ENCODE peak calls at places on chromosomes 11 and 22, in seven cellular contexts. One of them, this sample, is unnamed. For H3K4me1, the result is how much of the 10 kb centered on the place peaks cover.

GRCh38 chr11:45176996-45177395 is 30.6 kb downstream of the PRDM11 start:
- DNase-seq in IMR-90: no peak
- DNase-seq in mesenchymal stem cell: no peak
- DNase-seq in trophoblast cell: no peak
- DNase-seq in mesendoderm: no peak
- DNase-seq in H9: no peak
- DNase-seq in H1: no peak
- DNase-seq in this sample: no peak

GRCh38 chr11:122440783-122441701 is 214.5 kb upstream of the UBASH3B start:
- DNase-seq in IMR-90: no peak
- DNase-seq in mesenchymal stem cell: peak
- DNase-seq in trophoblast cell: no peak
- DNase-seq in mesendoderm: peak
- DNase-seq in H9: peak
- DNase-seq in H1: no peak
- DNase-seq in this sample: peak

GRCh38 chr22:27223317-27224177 is 566.2 kb downstream of the MIAT start:
- DNase-seq in IMR-90: peak
- DNase-seq in mesenchymal stem cell: peak
- DNase-seq in trophoblast cell: no peak
- DNase-seq in mesendoderm: peak
- DNase-seq in H9: no peak
- DNase-seq in H1: no peak
- DNase-seq in this sample: no peak

GRCh38 chr11:68998390-68998911 is 14.6 kb downstream of the MRGPRF start:
- DNase-seq in IMR-90: peak
- DNase-seq in mesenchymal stem cell: peak
- DNase-seq in trophoblast cell: no peak
- DNase-seq in mesendoderm: no peak
- DNase-seq in H9: peak
- DNase-seq in H1: no peak
- DNase-seq in this sample: no peak

GRCh38 chr11:131486100-131486499 is 115.7 kb downstream of the NTM start:
- DNase-seq in IMR-90: no peak
- DNase-seq in mesenchymal stem cell: no peak
- DNase-seq in trophoblast cell: no peak
- DNase-seq in mesendoderm: no peak
- DNase-seq in H9: no peak
- DNase-seq in H1: no peak
- DNase-seq in this sample: no peak

GRCh38 chr11:269146-269890 is 8.9 kb upstream of the NLRP6 start:
- DNase-seq in IMR-90: no peak
- DNase-seq in mesenchymal stem cell: no peak
- DNase-seq in trophoblast cell: peak
- DNase-seq in mesendoderm: no peak
- DNase-seq in H9: peak
- DNase-seq in H1: no peak
- DNase-seq in this sample: no peak

GRCh38 chr11:12995211-12995610 is 13.9 kb upstream of the RASSF10 start:
- DNase-seq in IMR-90: no peak
- DNase-seq in mesenchymal stem cell: no peak
- DNase-seq in trophoblast cell: no peak
- DNase-seq in mesendoderm: no peak
- DNase-seq in H9: no peak
- DNase-seq in H1: no peak
- DNase-seq in this sample: no peak

GRCh38 chr11:102831128-102831708 is 12.2 kb downstream of the MMP3 start:
- DNase-seq in IMR-90: peak
- DNase-seq in mesenchymal stem cell: peak
- DNase-seq in trophoblast cell: no peak
- DNase-seq in mesendoderm: peak
- DNase-seq in H9: peak
- DNase-seq in H1: no peak
- DNase-seq in this sample: no peak

GRCh38 chr22:48185656-48186055 is 1423.2 kb downstream of the TBC1D22A start:
- DNase-seq in IMR-90: no peak
- DNase-seq in mesenchymal stem cell: no peak
- DNase-seq in trophoblast cell: no peak
- DNase-seq in mesendoderm: peak
- DNase-seq in H9: peak
- DNase-seq in H1: no peak
- DNase-seq in this sample: no peak

GRCh38 chr22:19359554-19360299 is 68.2 kb upstream of the CLTCL1 start:
- DNase-seq in IMR-90: no peak
- DNase-seq in mesenchymal stem cell: no peak
- DNase-seq in trophoblast cell: no peak
- DNase-seq in mesendoderm: no peak
- DNase-seq in H9: no peak
- DNase-seq in H1: no peak
- DNase-seq in this sample: no peak

GRCh38 chr22:21939392-21940319 is 13.0 kb downstream of the PPM1F start:
- DNase-seq in IMR-90: no peak
- DNase-seq in mesenchymal stem cell: no peak
- DNase-seq in trophoblast cell: peak
- DNase-seq in mesendoderm: no peak
- DNase-seq in H9: no peak
- DNase-seq in H1: no peak
- DNase-seq in this sample: no peak

GRCh38 chr11:46238967-46239800 is 38.3 kb upstream of the CREB3L1 start:
- DNase-seq in IMR-90: peak
- DNase-seq in mesenchymal stem cell: peak
- DNase-seq in trophoblast cell: peak
- DNase-seq in mesendoderm: peak
- DNase-seq in H9: peak
- DNase-seq in H1: peak
- DNase-seq in this sample: peak

GRCh38 chr22:45268167-45268957 is 16.4 kb upstream of the UPK3A start:
- DNase-seq in IMR-90: no peak
- DNase-seq in mesenchymal stem cell: peak
- DNase-seq in trophoblast cell: no peak
- DNase-seq in mesendoderm: peak
- DNase-seq in H9: peak
- DNase-seq in H1: peak
- DNase-seq in this sample: peak

GRCh38 chr22:31944700-31945477 is 554 bp downstream of the YWHAH start:
- DNase-seq in IMR-90: no peak
- DNase-seq in mesenchymal stem cell: peak
- DNase-seq in trophoblast cell: peak
- DNase-seq in mesendoderm: peak
- DNase-seq in H9: no peak
- DNase-seq in H1: no peak
- DNase-seq in this sample: peak

GRCh38 chr11:45216031-45216430 is 69.6 kb downstream of the PRDM11 start:
- DNase-seq in IMR-90: no peak
- DNase-seq in mesenchymal stem cell: no peak
- DNase-seq in trophoblast cell: no peak
- DNase-seq in mesendoderm: no peak
- DNase-seq in H9: no peak
- DNase-seq in H1: no peak
- DNase-seq in this sample: no peak

GRCh38 chr11:104219081-104219480 is 55.1 kb upstream of the PDGFD start:
- DNase-seq in IMR-90: peak
- DNase-seq in mesenchymal stem cell: no peak
- DNase-seq in trophoblast cell: no peak
- DNase-seq in mesendoderm: no peak
- DNase-seq in H9: no peak
- DNase-seq in H1: no peak
- DNase-seq in this sample: no peak

GRCh38 chr11:111909378-111909777 is 2.2 kb downstream of the CRYAB start:
- DNase-seq in IMR-90: no peak
- DNase-seq in mesenchymal stem cell: no peak
- DNase-seq in trophoblast cell: peak
- DNase-seq in mesendoderm: peak
- DNase-seq in H9: no peak
- DNase-seq in H1: no peak
- DNase-seq in this sample: no peak

GRCh38 chr22:30260276-30260675 is 6.4 kb downstream of the OSM start:
- DNase-seq in IMR-90: no peak
- DNase-seq in mesenchymal stem cell: no peak
- DNase-seq in trophoblast cell: no peak
- DNase-seq in mesendoderm: no peak
- DNase-seq in H9: no peak
- DNase-seq in H1: no peak
- DNase-seq in this sample: no peak

GRCh38 chr11:102940714-102941588 is 14.6 kb downstream of the MMP13 start:
- DNase-seq in IMR-90: peak
- DNase-seq in mesenchymal stem cell: peak
- DNase-seq in trophoblast cell: peak
- DNase-seq in mesendoderm: peak
- DNase-seq in H9: peak
- DNase-seq in H1: peak
- DNase-seq in this sample: peak

GRCh38 chr11:13010737-13011342 is 1.7 kb downstream of the RASSF10 start:
- DNase-seq in IMR-90: no peak
- DNase-seq in mesenchymal stem cell: no peak
- DNase-seq in trophoblast cell: no peak
- DNase-seq in mesendoderm: peak
- DNase-seq in H9: peak
- DNase-seq in H1: no peak
- DNase-seq in this sample: peak

GRCh38 chr22:46365166-46365624 is 29.7 kb downstream of the TRMU start:
- DNase-seq in IMR-90: no peak
- DNase-seq in mesenchymal stem cell: no peak
- DNase-seq in trophoblast cell: no peak
- DNase-seq in mesendoderm: no peak
- DNase-seq in H9: no peak
- DNase-seq in H1: no peak
- DNase-seq in this sample: no peak

GRCh38 chr22:46368422-46368821 is 32.9 kb downstream of the TRMU start:
- DNase-seq in IMR-90: no peak
- DNase-seq in mesenchymal stem cell: no peak
- DNase-seq in trophoblast cell: no peak
- DNase-seq in mesendoderm: no peak
- DNase-seq in H9: no peak
- DNase-seq in H1: no peak
- DNase-seq in this sample: no peak

GRCh38 chr22:46366327-46366731 is 30.8 kb downstream of the TRMU start:
- DNase-seq in IMR-90: no peak
- DNase-seq in mesenchymal stem cell: no peak
- DNase-seq in trophoblast cell: no peak
- DNase-seq in mesendoderm: no peak
- DNase-seq in H9: no peak
- DNase-seq in H1: no peak
- DNase-seq in this sample: no peak

GRCh38 chr22:46367707-46368191 is 32.2 kb downstream of the TRMU start:
- DNase-seq in IMR-90: peak
- DNase-seq in mesenchymal stem cell: peak
- DNase-seq in trophoblast cell: peak
- DNase-seq in mesendoderm: peak
- DNase-seq in H9: peak
- DNase-seq in H1: peak
- DNase-seq in this sample: peak

DNA sequence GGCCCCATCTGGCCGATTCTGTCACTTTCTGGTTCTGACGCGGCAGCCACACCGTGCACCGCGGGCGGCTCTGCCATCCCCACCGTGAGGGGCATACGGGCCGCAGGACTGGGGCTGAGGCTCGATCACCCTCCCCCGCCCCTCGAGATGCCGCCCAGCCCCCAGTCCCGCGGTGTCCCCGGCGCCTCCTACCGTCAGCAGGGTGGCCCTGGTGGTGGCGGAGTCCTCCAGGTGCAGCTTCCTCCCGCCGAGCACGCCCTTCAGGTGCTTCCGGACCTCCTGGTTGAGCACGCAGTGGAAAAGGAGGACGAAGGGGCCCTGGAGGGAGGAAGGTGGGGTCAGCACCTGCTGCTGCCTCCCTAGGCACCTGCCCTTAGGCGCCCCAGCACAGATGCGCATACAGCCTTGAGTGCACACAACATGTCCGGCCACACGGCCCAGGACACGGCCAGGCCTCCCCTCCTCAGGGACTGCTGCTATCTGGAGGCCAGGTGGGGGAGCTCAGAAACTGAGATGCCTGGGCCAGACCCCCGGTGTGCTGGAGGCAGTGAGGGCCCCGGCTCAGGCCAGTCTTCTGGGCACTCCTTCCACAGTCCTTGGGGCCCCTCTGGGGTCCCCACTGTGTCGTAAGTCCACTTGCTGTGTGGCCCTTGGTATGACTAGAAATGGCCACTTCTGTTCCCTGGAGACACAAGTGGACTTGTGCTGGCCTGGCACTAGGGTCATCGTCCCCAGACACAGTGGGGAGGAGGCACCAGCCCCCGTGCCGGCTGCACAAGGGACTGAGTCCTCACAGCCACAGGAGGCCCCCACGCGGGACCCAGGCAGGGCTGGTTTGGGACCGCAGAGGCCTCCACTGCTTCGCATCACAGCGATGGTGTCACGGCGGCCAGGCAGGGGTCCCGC is 31.5 kb downstream of the TRMU start:
- DNase-seq in IMR-90: no peak
- DNase-seq in mesenchymal stem cell: no peak
- DNase-seq in trophoblast cell: no peak
- DNase-seq in mesendoderm: no peak
- DNase-seq in H9: no peak
- DNase-seq in H1: no peak
- DNase-seq in this sample: no peak
- H3K27ac ChIP-seq in IMR-90: no peak
- H3K27ac ChIP-seq in mesenchymal stem cell: no peak
- H3K27ac ChIP-seq in trophoblast cell: no peak
- H3K27ac ChIP-seq in mesendoderm: no peak
- H3K27ac ChIP-seq in H9: no peak
- H3K27ac ChIP-seq in H1: no peak
- H3K27ac ChIP-seq in this sample: no peak

GRCh38 chr11:36009469-36009868 is 65.6 kb downstream of the LDLRAD3 start:
- DNase-seq in IMR-90: peak
- DNase-seq in mesenchymal stem cell: peak
- DNase-seq in trophoblast cell: no peak
- DNase-seq in mesendoderm: no peak
- DNase-seq in H9: no peak
- DNase-seq in H1: no peak
- DNase-seq in this sample: no peak
- H3K4me1 ChIP-seq in IMR-90: under half
- H3K4me1 ChIP-seq in mesenchymal stem cell: under half
- H3K4me1 ChIP-seq in trophoblast cell: under half
- H3K4me1 ChIP-seq in mesendoderm: under half
- H3K4me1 ChIP-seq in H9: under half
- H3K4me1 ChIP-seq in H1: under half
- H3K4me1 ChIP-seq in this sample: under half

DNA sequence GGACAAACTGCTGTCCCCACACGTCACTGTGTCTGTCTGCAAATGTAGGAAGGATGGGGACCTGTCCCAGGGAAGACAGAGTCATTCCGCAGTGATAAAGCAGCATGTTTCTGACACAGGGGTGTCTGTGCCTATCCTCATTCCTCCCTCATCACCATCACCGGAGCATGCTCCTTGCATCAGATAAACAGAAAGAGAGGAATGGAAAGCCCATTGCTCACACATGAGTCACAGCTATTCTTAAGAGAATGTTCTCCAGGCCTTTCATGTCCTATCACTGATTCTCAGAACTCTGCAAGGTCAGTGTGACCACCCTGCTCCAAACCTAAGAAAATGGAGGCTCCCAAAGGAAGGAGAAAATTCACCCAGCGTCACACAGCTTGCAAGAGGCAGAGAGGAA is 38.9 kb downstream of the ZNF195 start:
- DNase-seq in IMR-90: peak
- DNase-seq in mesenchymal stem cell: peak
- DNase-seq in trophoblast cell: peak
- DNase-seq in mesendoderm: peak
- DNase-seq in H9: no peak
- DNase-seq in H1: no peak
- DNase-seq in this sample: no peak
- H2BK120ac ChIP-seq in IMR-90: no peak
- H2BK120ac ChIP-seq in mesenchymal stem cell: no peak
- H2BK120ac ChIP-seq in trophoblast cell: no peak
- H2BK120ac ChIP-seq in mesendoderm: no peak
- H2BK120ac ChIP-seq in H9: no peak
- H2BK120ac ChIP-seq in H1: no peak
- H2BK120ac ChIP-seq in this sample: no peak

GRCh38 chr11:119687220-119688046 is 41.6 kb downstream of the NECTIN1 start:
- DNase-seq in IMR-90: no peak
- DNase-seq in mesenchymal stem cell: no peak
- DNase-seq in trophoblast cell: no peak
- DNase-seq in mesendoderm: no peak
- DNase-seq in H9: no peak
- DNase-seq in H1: no peak
- DNase-seq in this sample: no peak
- H3K27ac ChIP-seq in IMR-90: no peak
- H3K27ac ChIP-seq in mesenchymal stem cell: no peak
- H3K27ac ChIP-seq in trophoblast cell: no peak
- H3K27ac ChIP-seq in mesendoderm: no peak
- H3K27ac ChIP-seq in H9: no peak
- H3K27ac ChIP-seq in H1: no peak
- H3K27ac ChIP-seq in this sample: no peak